ENCODE peak calls at places on chromosomes 1 and 21, in six cellular contexts. One of them, this sample, is unnamed.

GRCh38 chr1:66520655-66521054 is 13.3 kb upstream of the SGIP1 start:
- DNase-seq in neuronal stem cell: no peak
- DNase-seq in cardiac muscle cell: no peak
- DNase-seq in mesenchymal stem cell: no peak
- DNase-seq in activated CD8-positive, alpha-beta memory T cell treated with anti-CD3 and anti-CD28 coated beads, Interleukin-2, amount 50 U/mL, for 4 hours: no peak
- DNase-seq in stromal cell of bone marrow: no peak
- DNase-seq in this sample: no peak

GRCh38 chr21:20639026-20639425 is 359.2 kb upstream of the NCAM2 start:
- DNase-seq in mesenchymal stem cell: no peak
- DNase-seq in activated CD8-positive, alpha-beta memory T cell treated with anti-CD3 and anti-CD28 coated beads, Interleukin-2, amount 50 U/mL, for 4 hours: no peak
- DNase-seq in cardiac muscle cell: peak
- DNase-seq in stromal cell of bone marrow: no peak
- DNase-seq in neuronal stem cell: no peak
- DNase-seq in this sample: peak

GRCh38 chr1:234980224-234980656 is 148.4 kb downstream of the TOMM20 start:
- DNase-seq in cardiac muscle cell: peak
- DNase-seq in mesenchymal stem cell: no peak
- DNase-seq in activated CD8-positive, alpha-beta memory T cell treated with anti-CD3 and anti-CD28 coated beads, Interleukin-2, amount 50 U/mL, for 4 hours: no peak
- DNase-seq in stromal cell of bone marrow: no peak
- DNase-seq in neuronal stem cell: no peak
- DNase-seq in this sample: no peak

GRCh38 chr21:36846624-36847023 is 119.8 kb downstream of the HLCS start:
- DNase-seq in activated CD8-positive, alpha-beta memory T cell treated with anti-CD3 and anti-CD28 coated beads, Interleukin-2, amount 50 U/mL, for 4 hours: no peak
- DNase-seq in neuronal stem cell: no peak
- DNase-seq in stromal cell of bone marrow: no peak
- DNase-seq in cardiac muscle cell: no peak
- DNase-seq in mesenchymal stem cell: peak
- DNase-seq in this sample: no peak

GRCh38 chr21:40845621-40846020 is 1.3 kb downstream of the DSCAM start:
- DNase-seq in activated CD8-positive, alpha-beta memory T cell treated with anti-CD3 and anti-CD28 coated beads, Interleukin-2, amount 50 U/mL, for 4 hours: no peak
- DNase-seq in neuronal stem cell: no peak
- DNase-seq in cardiac muscle cell: no peak
- DNase-seq in stromal cell of bone marrow: no peak
- DNase-seq in mesenchymal stem cell: no peak
- DNase-seq in this sample: no peak

GRCh38 chr1:28860332-28861073 is 48.5 kb downstream of the OPRD1 start:
- DNase-seq in activated CD8-positive, alpha-beta memory T cell treated with anti-CD3 and anti-CD28 coated beads, Interleukin-2, amount 50 U/mL, for 4 hours: no peak
- DNase-seq in neuronal stem cell: no peak
- DNase-seq in stromal cell of bone marrow: no peak
- DNase-seq in mesenchymal stem cell: peak
- DNase-seq in cardiac muscle cell: peak
- DNase-seq in this sample: peak

GRCh38 chr21:17732306-17732705 is 86.8 kb downstream of the C21orf91 start:
- DNase-seq in neuronal stem cell: no peak
- DNase-seq in mesenchymal stem cell: peak
- DNase-seq in cardiac muscle cell: no peak
- DNase-seq in stromal cell of bone marrow: no peak
- DNase-seq in activated CD8-positive, alpha-beta memory T cell treated with anti-CD3 and anti-CD28 coated beads, Interleukin-2, amount 50 U/mL, for 4 hours: no peak
- DNase-seq in this sample: peak

GRCh38 chr1:153614189-153614900 is 1.4 kb upstream of the S100A16 start:
- DNase-seq in cardiac muscle cell: no peak
- DNase-seq in mesenchymal stem cell: no peak
- DNase-seq in neuronal stem cell: no peak
- DNase-seq in stromal cell of bone marrow: no peak
- DNase-seq in activated CD8-positive, alpha-beta memory T cell treated with anti-CD3 and anti-CD28 coated beads, Interleukin-2, amount 50 U/mL, for 4 hours: no peak
- DNase-seq in this sample: no peak

GRCh38 chr1:28114844-28115243 is 26.4 kb upstream of the EYA3 start:
- DNase-seq in stromal cell of bone marrow: no peak
- DNase-seq in mesenchymal stem cell: no peak
- DNase-seq in cardiac muscle cell: no peak
- DNase-seq in neuronal stem cell: no peak
- DNase-seq in activated CD8-positive, alpha-beta memory T cell treated with anti-CD3 and anti-CD28 coated beads, Interleukin-2, amount 50 U/mL, for 4 hours: no peak
- DNase-seq in this sample: no peak

GRCh38 chr1:62530516-62531154 is 66.7 kb upstream of the ANGPTL3 start:
- DNase-seq in mesenchymal stem cell: peak
- DNase-seq in activated CD8-positive, alpha-beta memory T cell treated with anti-CD3 and anti-CD28 coated beads, Interleukin-2, amount 50 U/mL, for 4 hours: no peak
- DNase-seq in cardiac muscle cell: peak
- DNase-seq in stromal cell of bone marrow: peak
- DNase-seq in neuronal stem cell: peak
- DNase-seq in this sample: peak

GRCh38 chr1:234978397-234979291 is 150.0 kb downstream of the TOMM20 start:
- DNase-seq in activated CD8-positive, alpha-beta memory T cell treated with anti-CD3 and anti-CD28 coated beads, Interleukin-2, amount 50 U/mL, for 4 hours: peak
- DNase-seq in neuronal stem cell: no peak
- DNase-seq in cardiac muscle cell: peak
- DNase-seq in mesenchymal stem cell: peak
- DNase-seq in stromal cell of bone marrow: no peak
- DNase-seq in this sample: no peak

GRCh38 chr1:161190962-161191521 is 7.8 kb downstream of the ADAMTS4 start:
- DNase-seq in mesenchymal stem cell: no peak
- DNase-seq in neuronal stem cell: no peak
- DNase-seq in stromal cell of bone marrow: no peak
- DNase-seq in activated CD8-positive, alpha-beta memory T cell treated with anti-CD3 and anti-CD28 coated beads, Interleukin-2, amount 50 U/mL, for 4 hours: no peak
- DNase-seq in cardiac muscle cell: no peak
- DNase-seq in this sample: no peak

GRCh38 chr1:215076312-215076711 is 6.2 kb upstream of the KCNK2 start:
- DNase-seq in neuronal stem cell: no peak
- DNase-seq in stromal cell of bone marrow: no peak
- DNase-seq in mesenchymal stem cell: peak
- DNase-seq in cardiac muscle cell: peak
- DNase-seq in activated CD8-positive, alpha-beta memory T cell treated with anti-CD3 and anti-CD28 coated beads, Interleukin-2, amount 50 U/mL, for 4 hours: no peak
- DNase-seq in this sample: peak

GRCh38 chr1:111798580-111798979 is 42.9 kb downstream of the DDX20 start:
- DNase-seq in mesenchymal stem cell: no peak
- DNase-seq in cardiac muscle cell: no peak
- DNase-seq in neuronal stem cell: no peak
- DNase-seq in stromal cell of bone marrow: no peak
- DNase-seq in activated CD8-positive, alpha-beta memory T cell treated with anti-CD3 and anti-CD28 coated beads, Interleukin-2, amount 50 U/mL, for 4 hours: no peak
- DNase-seq in this sample: no peak

GRCh38 chr1:24190970-24191570 is 4.0 kb upstream of the IFNLR1 start:
- DNase-seq in stromal cell of bone marrow: no peak
- DNase-seq in mesenchymal stem cell: no peak
- DNase-seq in activated CD8-positive, alpha-beta memory T cell treated with anti-CD3 and anti-CD28 coated beads, Interleukin-2, amount 50 U/mL, for 4 hours: no peak
- DNase-seq in neuronal stem cell: no peak
- DNase-seq in cardiac muscle cell: no peak
- DNase-seq in this sample: no peak

GRCh38 chr1:46277658-46278373 is 25.6 kb downstream of the LRRC41 start:
- DNase-seq in neuronal stem cell: no peak
- DNase-seq in cardiac muscle cell: no peak
- DNase-seq in activated CD8-positive, alpha-beta memory T cell treated with anti-CD3 and anti-CD28 coated beads, Interleukin-2, amount 50 U/mL, for 4 hours: no peak
- DNase-seq in mesenchymal stem cell: no peak
- DNase-seq in stromal cell of bone marrow: no peak
- DNase-seq in this sample: no peak

GRCh38 chr1:192489748-192490147 is 85.8 kb upstream of the RGS1 start:
- DNase-seq in neuronal stem cell: no peak
- DNase-seq in activated CD8-positive, alpha-beta memory T cell treated with anti-CD3 and anti-CD28 coated beads, Interleukin-2, amount 50 U/mL, for 4 hours: no peak
- DNase-seq in cardiac muscle cell: peak
- DNase-seq in mesenchymal stem cell: peak
- DNase-seq in stromal cell of bone marrow: peak
- DNase-seq in this sample: peak

GRCh38 chr1:31954607-31955283 is 16.6 kb upstream of the PTP4A2 start:
- DNase-seq in neuronal stem cell: no peak
- DNase-seq in activated CD8-positive, alpha-beta memory T cell treated with anti-CD3 and anti-CD28 coated beads, Interleukin-2, amount 50 U/mL, for 4 hours: no peak
- DNase-seq in stromal cell of bone marrow: peak
- DNase-seq in mesenchymal stem cell: peak
- DNase-seq in cardiac muscle cell: peak
- DNase-seq in this sample: peak

GRCh38 chr21:29481081-29481480 is 182.4 kb downstream of the BACH1 start:
- DNase-seq in neuronal stem cell: no peak
- DNase-seq in stromal cell of bone marrow: no peak
- DNase-seq in cardiac muscle cell: no peak
- DNase-seq in mesenchymal stem cell: no peak
- DNase-seq in activated CD8-positive, alpha-beta memory T cell treated with anti-CD3 and anti-CD28 coated beads, Interleukin-2, amount 50 U/mL, for 4 hours: no peak
- DNase-seq in this sample: peak

GRCh38 chr1:1136547-1137230 is 20.8 kb upstream of the C1orf159 start:
- DNase-seq in neuronal stem cell: no peak
- DNase-seq in activated CD8-positive, alpha-beta memory T cell treated with anti-CD3 and anti-CD28 coated beads, Interleukin-2, amount 50 U/mL, for 4 hours: no peak
- DNase-seq in cardiac muscle cell: no peak
- DNase-seq in stromal cell of bone marrow: no peak
- DNase-seq in mesenchymal stem cell: no peak
- DNase-seq in this sample: no peak

GRCh38 chr1:59146651-59147358 is 150.1 kb upstream of the FGGY start:
- DNase-seq in cardiac muscle cell: peak
- DNase-seq in stromal cell of bone marrow: no peak
- DNase-seq in activated CD8-positive, alpha-beta memory T cell treated with anti-CD3 and anti-CD28 coated beads, Interleukin-2, amount 50 U/mL, for 4 hours: peak
- DNase-seq in neuronal stem cell: peak
- DNase-seq in mesenchymal stem cell: peak
- DNase-seq in this sample: no peak

GRCh38 chr1:61585714-61586113 is 139.2 kb downstream of the TM2D1 start:
- DNase-seq in mesenchymal stem cell: no peak
- DNase-seq in cardiac muscle cell: no peak
- DNase-seq in activated CD8-positive, alpha-beta memory T cell treated with anti-CD3 and anti-CD28 coated beads, Interleukin-2, amount 50 U/mL, for 4 hours: no peak
- DNase-seq in stromal cell of bone marrow: no peak
- DNase-seq in neuronal stem cell: no peak
- DNase-seq in this sample: peak

GRCh38 chr1:99266731-99267130 is 2.4 kb downstream of the PLPPR4 start:
- DNase-seq in stromal cell of bone marrow: peak
- DNase-seq in cardiac muscle cell: peak
- DNase-seq in neuronal stem cell: no peak
- DNase-seq in mesenchymal stem cell: peak
- DNase-seq in activated CD8-positive, alpha-beta memory T cell treated with anti-CD3 and anti-CD28 coated beads, Interleukin-2, amount 50 U/mL, for 4 hours: no peak
- DNase-seq in this sample: no peak

GRCh38 chr21:40620386-40621145 is 226.4 kb downstream of the DSCAM start:
- DNase-seq in stromal cell of bone marrow: no peak
- DNase-seq in mesenchymal stem cell: no peak
- DNase-seq in neuronal stem cell: no peak
- DNase-seq in activated CD8-positive, alpha-beta memory T cell treated with anti-CD3 and anti-CD28 coated beads, Interleukin-2, amount 50 U/mL, for 4 hours: no peak
- DNase-seq in cardiac muscle cell: no peak
- DNase-seq in this sample: no peak